ENCODE peak calls at places on chromosomes 7 and 10, in seven cellular contexts. One of them, this sample, is unnamed.

GRCh38 chr10:76488602-76489001 is 1057.2 kb downstream of the LRMDA start:
- DNase-seq in IMR-90: no peak
- DNase-seq in fibroblast of the aortic adventitia: no peak
- DNase-seq in ovary: no peak
- DNase-seq in fibroblast of mammary gland: no peak
- DNase-seq in heart left ventricle: no peak
- DNase-seq in cardiac muscle cell: no peak
- DNase-seq in this sample: no peak

GRCh38 chr7:112887-113286 is 79.5 kb upstream of the FAM20C start:
- DNase-seq in heart left ventricle: no peak
- DNase-seq in fibroblast of the aortic adventitia: no peak
- DNase-seq in IMR-90: no peak
- DNase-seq in cardiac muscle cell: no peak
- DNase-seq in ovary: no peak
- DNase-seq in fibroblast of mammary gland: no peak
- DNase-seq in this sample: no peak

GRCh38 chr7:90239625-90240228 is 5.2 kb upstream of the CFAP69 start:
- DNase-seq in IMR-90: no peak
- DNase-seq in ovary: no peak
- DNase-seq in fibroblast of mammary gland: no peak
- DNase-seq in cardiac muscle cell: no peak
- DNase-seq in fibroblast of the aortic adventitia: no peak
- DNase-seq in heart left ventricle: no peak
- DNase-seq in this sample: no peak

GRCh38 chr10:131641898-131642297 is 258.9 kb upstream of the PPP2R2D start:
- DNase-seq in ovary: no peak
- DNase-seq in IMR-90: no peak
- DNase-seq in cardiac muscle cell: no peak
- DNase-seq in heart left ventricle: no peak
- DNase-seq in fibroblast of the aortic adventitia: no peak
- DNase-seq in fibroblast of mammary gland: no peak
- DNase-seq in this sample: no peak

GRCh38 chr7:104209063-104209462 is 1.2 kb upstream of the ORC5 start:
- DNase-seq in cardiac muscle cell: no peak
- DNase-seq in fibroblast of the aortic adventitia: no peak
- DNase-seq in IMR-90: no peak
- DNase-seq in heart left ventricle: no peak
- DNase-seq in fibroblast of mammary gland: no peak
- DNase-seq in ovary: no peak
- DNase-seq in this sample: no peak

GRCh38 chr7:80247144-80247543 is 112.5 kb downstream of the GNAI1 start:
- DNase-seq in cardiac muscle cell: no peak
- DNase-seq in IMR-90: peak
- DNase-seq in ovary: no peak
- DNase-seq in fibroblast of the aortic adventitia: peak
- DNase-seq in fibroblast of mammary gland: peak
- DNase-seq in heart left ventricle: no peak
- DNase-seq in this sample: no peak

GRCh38 chr10:3668276-3668960 is 116.6 kb downstream of the KLF6 start:
- DNase-seq in cardiac muscle cell: peak
- DNase-seq in heart left ventricle: no peak
- DNase-seq in fibroblast of mammary gland: peak
- DNase-seq in fibroblast of the aortic adventitia: peak
- DNase-seq in IMR-90: peak
- DNase-seq in ovary: no peak
- DNase-seq in this sample: peak

GRCh38 chr7:116213361-116214155 is 3.2 kb downstream of the TES start:
- DNase-seq in fibroblast of the aortic adventitia: peak
- DNase-seq in ovary: no peak
- DNase-seq in IMR-90: no peak
- DNase-seq in heart left ventricle: no peak
- DNase-seq in cardiac muscle cell: no peak
- DNase-seq in fibroblast of mammary gland: peak
- DNase-seq in this sample: no peak

GRCh38 chr10:116287906-116288501 is 15.0 kb upstream of the GFRA1 start:
- DNase-seq in heart left ventricle: no peak
- DNase-seq in IMR-90: peak
- DNase-seq in cardiac muscle cell: peak
- DNase-seq in ovary: peak
- DNase-seq in fibroblast of the aortic adventitia: peak
- DNase-seq in fibroblast of mammary gland: peak
- DNase-seq in this sample: peak

GRCh38 chr7:35255909-35256876 is 2.3 kb upstream of the TBX20 start:
- DNase-seq in cardiac muscle cell: peak
- DNase-seq in ovary: no peak
- DNase-seq in fibroblast of mammary gland: no peak
- DNase-seq in IMR-90: no peak
- DNase-seq in fibroblast of the aortic adventitia: no peak
- DNase-seq in heart left ventricle: no peak
- DNase-seq in this sample: no peak

GRCh38 chr10:92567952-92568600 is 5.8 kb downstream of the IDE start:
- DNase-seq in cardiac muscle cell: no peak
- DNase-seq in IMR-90: peak
- DNase-seq in fibroblast of the aortic adventitia: peak
- DNase-seq in ovary: no peak
- DNase-seq in fibroblast of mammary gland: peak
- DNase-seq in heart left ventricle: no peak
- DNase-seq in this sample: peak

GRCh38 chr10:50625663-50626062 is 1.9 kb upstream of the SGMS1 start:
- DNase-seq in fibroblast of mammary gland: peak
- DNase-seq in fibroblast of the aortic adventitia: peak
- DNase-seq in IMR-90: no peak
- DNase-seq in cardiac muscle cell: peak
- DNase-seq in ovary: no peak
- DNase-seq in heart left ventricle: no peak
- DNase-seq in this sample: peak

GRCh38 chr7:110922906-110923305 is 168.0 kb upstream of the LRRN3 start:
- DNase-seq in ovary: no peak
- DNase-seq in fibroblast of mammary gland: peak
- DNase-seq in fibroblast of the aortic adventitia: peak
- DNase-seq in IMR-90: peak
- DNase-seq in cardiac muscle cell: no peak
- DNase-seq in heart left ventricle: no peak
- DNase-seq in this sample: peak

GRCh38 chr7:55363386-55364170 is 1.6 kb upstream of the LANCL2 start:
- DNase-seq in fibroblast of mammary gland: no peak
- DNase-seq in IMR-90: no peak
- DNase-seq in heart left ventricle: no peak
- DNase-seq in fibroblast of the aortic adventitia: no peak
- DNase-seq in ovary: no peak
- DNase-seq in cardiac muscle cell: no peak
- DNase-seq in this sample: no peak

GRCh38 chr7:132276986-132277716 is 299.1 kb downstream of the PLXNA4 start:
- DNase-seq in ovary: no peak
- DNase-seq in heart left ventricle: no peak
- DNase-seq in fibroblast of mammary gland: peak
- DNase-seq in IMR-90: peak
- DNase-seq in fibroblast of the aortic adventitia: peak
- DNase-seq in cardiac muscle cell: no peak
- DNase-seq in this sample: no peak

GRCh38 chr7:112994666-112995065 is 92.0 kb downstream of the GPR85 start:
- DNase-seq in cardiac muscle cell: no peak
- DNase-seq in ovary: no peak
- DNase-seq in IMR-90: no peak
- DNase-seq in heart left ventricle: no peak
- DNase-seq in fibroblast of mammary gland: peak
- DNase-seq in fibroblast of the aortic adventitia: peak
- DNase-seq in this sample: peak

GRCh38 chr7:137878333-137878961 is 31.7 kb upstream of the DGKI start:
- DNase-seq in IMR-90: peak
- DNase-seq in heart left ventricle: peak
- DNase-seq in fibroblast of mammary gland: peak
- DNase-seq in ovary: no peak
- DNase-seq in cardiac muscle cell: no peak
- DNase-seq in fibroblast of the aortic adventitia: peak
- DNase-seq in this sample: peak

GRCh38 chr7:18655506-18655905 is 160.0 kb downstream of the HDAC9 start:
- DNase-seq in IMR-90: peak
- DNase-seq in heart left ventricle: no peak
- DNase-seq in cardiac muscle cell: no peak
- DNase-seq in fibroblast of the aortic adventitia: no peak
- DNase-seq in ovary: no peak
- DNase-seq in fibroblast of mammary gland: no peak
- DNase-seq in this sample: no peak

GRCh38 chr10:50604049-50604640 is 19.6 kb downstream of the SGMS1 start:
- DNase-seq in fibroblast of mammary gland: peak
- DNase-seq in fibroblast of the aortic adventitia: peak
- DNase-seq in IMR-90: no peak
- DNase-seq in ovary: no peak
- DNase-seq in cardiac muscle cell: no peak
- DNase-seq in heart left ventricle: no peak
- DNase-seq in this sample: no peak

GRCh38 chr7:44647981-44648714 is 41.7 kb downstream of the OGDH start:
- DNase-seq in fibroblast of mammary gland: no peak
- DNase-seq in ovary: no peak
- DNase-seq in IMR-90: no peak
- DNase-seq in heart left ventricle: no peak
- DNase-seq in cardiac muscle cell: no peak
- DNase-seq in fibroblast of the aortic adventitia: no peak
- DNase-seq in this sample: no peak

GRCh38 chr10:93515963-93516450 is 19.6 kb downstream of the CEP55 start:
- DNase-seq in IMR-90: no peak
- DNase-seq in ovary: no peak
- DNase-seq in heart left ventricle: no peak
- DNase-seq in fibroblast of mammary gland: no peak
- DNase-seq in fibroblast of the aortic adventitia: peak
- DNase-seq in cardiac muscle cell: no peak
- DNase-seq in this sample: no peak

GRCh38 chr10:106336874-106337273 is 827.6 kb downstream of the SORCS1 start:
- DNase-seq in fibroblast of mammary gland: no peak
- DNase-seq in cardiac muscle cell: no peak
- DNase-seq in ovary: no peak
- DNase-seq in heart left ventricle: no peak
- DNase-seq in fibroblast of the aortic adventitia: no peak
- DNase-seq in IMR-90: no peak
- DNase-seq in this sample: no peak

GRCh38 chr7:45178241-45179225 is 20.9 kb downstream of the RAMP3 start:
- DNase-seq in ovary: no peak
- DNase-seq in IMR-90: no peak
- DNase-seq in fibroblast of mammary gland: no peak
- DNase-seq in cardiac muscle cell: no peak
- DNase-seq in fibroblast of the aortic adventitia: no peak
- DNase-seq in heart left ventricle: no peak
- DNase-seq in this sample: no peak

GRCh38 chr7:21942955-21943354 is 2.7 kb downstream of the CDCA7L start:
- DNase-seq in fibroblast of mammary gland: no peak
- DNase-seq in IMR-90: no peak
- DNase-seq in heart left ventricle: no peak
- DNase-seq in ovary: no peak
- DNase-seq in cardiac muscle cell: peak
- DNase-seq in fibroblast of the aortic adventitia: no peak
- DNase-seq in this sample: no peak
- H3K4me3 ChIP-seq in fibroblast of mammary gland: no peak
- H3K4me3 ChIP-seq in IMR-90: no peak
- H3K4me3 ChIP-seq in heart left ventricle: no peak
- H3K4me3 ChIP-seq in ovary: no peak
- H3K4me3 ChIP-seq in cardiac muscle cell: no peak
- H3K4me3 ChIP-seq in fibroblast of the aortic adventitia: no peak
- H3K4me3 ChIP-seq in this sample: no peak

GRCh38 chr10:123417414-123417813 is 248.7 kb upstream of the GPR26 start:
- DNase-seq in ovary: no peak
- DNase-seq in fibroblast of the aortic adventitia: no peak
- DNase-seq in heart left ventricle: no peak
- DNase-seq in IMR-90: no peak
- DNase-seq in cardiac muscle cell: no peak
- DNase-seq in fibroblast of mammary gland: no peak
- DNase-seq in this sample: no peak

GRCh38 chr10:123408660-123409059 is 254.5 kb downstream of the BUB3 start:
- DNase-seq in ovary: no peak
- DNase-seq in cardiac muscle cell: no peak
- DNase-seq in IMR-90: no peak
- DNase-seq in heart left ventricle: no peak
- DNase-seq in fibroblast of the aortic adventitia: no peak
- DNase-seq in fibroblast of mammary gland: no peak
- DNase-seq in this sample: no peak

DNA sequence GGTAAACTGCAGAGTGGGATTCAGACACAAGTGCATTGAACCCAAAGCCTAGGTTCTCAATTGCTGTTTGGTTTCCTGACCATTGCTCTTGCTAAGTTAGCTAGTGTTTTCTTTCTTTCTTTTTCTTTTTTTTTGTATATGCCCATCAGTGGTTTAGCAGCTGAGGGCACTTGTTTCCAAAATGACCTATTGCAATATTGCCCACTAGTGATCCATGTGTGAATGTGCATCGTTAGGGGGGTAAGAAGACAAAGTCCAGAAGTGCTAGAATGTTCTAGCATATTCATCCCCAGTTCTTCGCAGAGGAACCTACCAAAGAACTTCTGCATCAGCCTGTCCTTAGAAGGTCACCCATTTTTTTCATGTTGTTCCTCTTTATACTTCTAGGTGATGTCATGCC is 252.8 kb upstream of the GPR26 start:
- DNase-seq in heart left ventricle: no peak
- DNase-seq in cardiac muscle cell: no peak
- DNase-seq in ovary: no peak
- DNase-seq in fibroblast of mammary gland: no peak
- DNase-seq in IMR-90: no peak
- DNase-seq in fibroblast of the aortic adventitia: no peak
- DNase-seq in this sample: no peak
- TF ChIP-seq CTCF in heart left ventricle: no peak
- TF ChIP-seq CTCF in cardiac muscle cell: no peak
- TF ChIP-seq CTCF in ovary: no peak
- TF ChIP-seq CTCF in fibroblast of mammary gland: no peak
- TF ChIP-seq CTCF in IMR-90: no peak
- TF ChIP-seq CTCF in fibroblast of the aortic adventitia: no peak
- TF ChIP-seq CTCF in this sample: no peak

GRCh38 chr10:685613-686012 is 3.9 kb downstream of the DIP2C start:
- DNase-seq in heart left ventricle: no peak
- DNase-seq in fibroblast of the aortic adventitia: no peak
- DNase-seq in cardiac muscle cell: no peak
- DNase-seq in IMR-90: no peak
- DNase-seq in ovary: no peak
- DNase-seq in fibroblast of mammary gland: no peak
- DNase-seq in this sample: no peak

GRCh38 chr10:681670-682318 is 7.7 kb downstream of the DIP2C start:
- DNase-seq in IMR-90: peak
- DNase-seq in ovary: no peak
- DNase-seq in cardiac muscle cell: no peak
- DNase-seq in fibroblast of the aortic adventitia: no peak
- DNase-seq in heart left ventricle: no peak
- DNase-seq in fibroblast of mammary gland: peak
- DNase-seq in this sample: no peak

GRCh38 chr10:682931-683447 is 6.5 kb downstream of the DIP2C start:
- DNase-seq in cardiac muscle cell: no peak
- DNase-seq in fibroblast of the aortic adventitia: no peak
- DNase-seq in ovary: no peak
- DNase-seq in heart left ventricle: no peak
- DNase-seq in fibroblast of mammary gland: no peak
- DNase-seq in IMR-90: no peak
- DNase-seq in this sample: no peak

GRCh38 chr10:686155-686931 is 3.1 kb downstream of the DIP2C start:
- DNase-seq in heart left ventricle: no peak
- DNase-seq in ovary: no peak
- DNase-seq in fibroblast of the aortic adventitia: no peak
- DNase-seq in IMR-90: no peak
- DNase-seq in fibroblast of mammary gland: no peak
- DNase-seq in cardiac muscle cell: no peak
- DNase-seq in this sample: no peak

GRCh38 chr10:683448-684071 is 5.9 kb downstream of the DIP2C start:
- DNase-seq in fibroblast of mammary gland: peak
- DNase-seq in cardiac muscle cell: no peak
- DNase-seq in IMR-90: peak
- DNase-seq in fibroblast of the aortic adventitia: peak
- DNase-seq in ovary: no peak
- DNase-seq in heart left ventricle: no peak
- DNase-seq in this sample: peak
- H3K4me3 ChIP-seq in fibroblast of mammary gland: peak
- H3K4me3 ChIP-seq in cardiac muscle cell: no peak
- H3K4me3 ChIP-seq in IMR-90: peak
- H3K4me3 ChIP-seq in fibroblast of the aortic adventitia: peak
- H3K4me3 ChIP-seq in ovary: peak
- H3K4me3 ChIP-seq in heart left ventricle: no peak
- H3K4me3 ChIP-seq in this sample: peak

GRCh38 chr7:150959739-150960734 is 18.1 kb downstream of the KCNH2 start:
- DNase-seq in cardiac muscle cell: no peak
- DNase-seq in fibroblast of the aortic adventitia: no peak
- DNase-seq in fibroblast of mammary gland: no peak
- DNase-seq in IMR-90: no peak
- DNase-seq in heart left ventricle: peak
- DNase-seq in ovary: no peak
- DNase-seq in this sample: no peak
- TF ChIP-seq CTCF in cardiac muscle cell: no peak
- TF ChIP-seq CTCF in fibroblast of the aortic adventitia: no peak
- TF ChIP-seq CTCF in fibroblast of mammary gland: no peak
- TF ChIP-seq CTCF in IMR-90: no peak
- TF ChIP-seq CTCF in heart left ventricle: no peak
- TF ChIP-seq CTCF in ovary: no peak
- TF ChIP-seq CTCF in this sample: no peak